ENCODE peak calls at places on chromosomes 11 and 22, in six cellular contexts. M is uterus, B is AG10803, N is fibroblast of mammary gland, K is H1, H is A549. A is an unnamed sample.

GRCh38 chr11:88886796-88887195 is 179.0 kb downstream of the GRM5 start:
- DNase-seq in K (peak), M (no peak), N (peak), B (peak), H (peak), A (peak)

GRCh38 chr11:40387240-40387980 is 1072.0 kb downstream of the LRRC4C start:
- DNase-seq in M (no peak), H (no peak), K (no peak), N (no peak), B (no peak), A (no peak)

GRCh38 chr22:47138898-47139789 is 376.7 kb downstream of the TBC1D22A start:
- DNase-seq in M (no peak), B (no peak), H (no peak), K (no peak), N (peak), A (no peak)

GRCh38 chr11:15826826-15827225 is 529.5 kb downstream of the SOX6 start:
- DNase-seq in N (peak), B (no peak), H (peak), K (peak), M (no peak), A (peak)

GRCh38 chr11:8744423-8744822 is 61.8 kb downstream of the RPL27A start:
- DNase-seq in M (no peak), H (no peak), N (no peak), K (no peak), B (no peak), A (no peak)

GRCh38 chr11:76206327-76207081 is at the start of gene WNT11:
- DNase-seq in M (peak), H (peak), N (no peak), B (no peak), K (peak), A (peak)

GRCh38 chr11:1508491-1508891 is 21.9 kb upstream of the MOB2 start:
- DNase-seq in N (no peak), M (no peak), H (no peak), K (no peak), B (no peak), A (no peak)

GRCh38 chr11:86132667-86133310 is 63.9 kb upstream of the PICALM start:
- DNase-seq in N (no peak), K (no peak), M (no peak), H (no peak), B (no peak), A (no peak)

GRCh38 chr11:44625759-44626523 is 60.5 kb downstream of the CD82 start:
- DNase-seq in H (no peak), M (no peak), N (no peak), K (no peak), B (no peak), A (no peak)

GRCh38 chr22:28956506-28956905 is 73.1 kb downstream of the ZNRF3 start:
- DNase-seq in M (no peak), H (no peak), B (no peak), K (no peak), N (no peak), A (no peak)

GRCh38 chr11:64687641-64688533 is 35.1 kb downstream of the NRXN2 start:
- DNase-seq in M (peak), K (no peak), N (no peak), B (no peak), H (no peak), A (no peak)
- TF ChIP-seq CTCF in M (no peak), K (no peak), N (no peak), B (no peak), H (no peak), A (no peak)

GRCh38 chr11:10913075-10913474 is 55.2 kb upstream of the ZBED5 start:
- DNase-seq in K (no peak), M (no peak), H (no peak), B (no peak), N (no peak), A (no peak)
- H3K4me3 ChIP-seq in K (no peak), M (no peak), H (no peak), B (no peak), N (no peak), A (no peak)

GRCh38 chr22:43743131-43743530 is 69.0 kb downstream of the EFCAB6 start:
- DNase-seq in N (no peak), K (peak), B (no peak), H (no peak), M (no peak), A (no peak)
- TF ChIP-seq CTCF in N (no peak), K (peak), B (no peak), H (peak), M (no peak), A (no peak)

GRCh38 chr11:111834432-111835163 is 36.8 kb downstream of the ALG9 start:
- DNase-seq in N (no peak), B (no peak), H (no peak), M (no peak), K (no peak), A (no peak)

GRCh38 chr11:111833524-111833923 is 37.9 kb downstream of the ALG9 start:
- DNase-seq in K (no peak), B (no peak), N (peak), H (no peak), M (no peak), A (peak)

GRCh38 chr11:111823629-111824028 is 47.8 kb downstream of the ALG9 start:
- DNase-seq in H (no peak), M (no peak), N (no peak), K (no peak), B (no peak), A (no peak)

GRCh38 chr11:111826322-111826950 is 44.9 kb downstream of the ALG9 start:
- DNase-seq in K (no peak), M (no peak), N (no peak), B (no peak), H (no peak), A (no peak)

DNA sequence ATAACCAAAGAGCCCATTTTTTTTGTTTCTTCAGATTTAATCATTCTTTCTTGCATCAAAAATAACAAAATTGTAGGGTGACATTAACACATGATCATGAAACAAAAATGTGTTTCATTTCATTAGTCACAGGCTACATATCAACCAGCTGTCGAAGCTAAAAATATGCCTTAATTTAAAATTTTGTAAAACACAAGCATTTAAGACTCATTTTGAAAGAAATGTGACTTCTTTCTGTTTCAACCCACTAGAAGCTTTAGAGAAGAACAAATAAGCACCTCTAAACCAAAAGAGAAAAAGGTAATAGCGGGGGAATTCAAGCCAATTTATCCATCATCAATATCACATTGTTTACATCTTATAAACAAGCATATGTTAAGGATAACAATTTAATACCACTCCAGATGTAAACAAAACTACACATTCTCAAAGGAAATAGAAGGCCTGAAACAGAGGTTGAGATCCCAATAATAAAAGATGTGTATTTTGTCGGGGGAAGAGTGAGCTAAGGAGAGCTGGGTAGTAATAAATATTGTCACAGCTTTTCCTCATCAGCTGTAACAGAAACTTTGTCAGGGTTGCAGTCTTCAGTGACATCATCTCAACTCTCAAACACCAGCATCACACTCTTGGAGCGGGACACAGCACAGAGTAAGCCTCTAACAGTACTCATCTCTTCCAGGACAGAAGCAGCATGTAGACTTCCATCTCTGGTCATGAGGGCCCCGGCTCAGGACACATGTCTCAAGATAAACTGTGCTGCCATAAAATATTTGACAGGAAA is 42.0 kb downstream of the ALG9 start:
- DNase-seq in K (no peak), B (no peak), H (no peak), N (no peak), M (no peak), A (no peak)
- H3K4me3 ChIP-seq in K (no peak), B (no peak), H (no peak), N (no peak), M (no peak), A (no peak)